ENCODE peak calls at places on chromosomes 3 and 15, in five cellular contexts. S, V, B, M and R are unnamed samples.

GRCh38 chr15:64617727-64618126 is 157.3 kb downstream of the ZNF609 start:
- DNase-seq in S (no peak), V (no peak), B (no peak), M (no peak), R (no peak)

GRCh38 chr3:149247929-149248691 is 26.5 kb upstream of the CP start:
- DNase-seq in S (no peak), V (peak; percentile 36), B (no peak), M (no peak), R (no peak)

GRCh38 chr3:185739264-185739701 is 85.6 kb downstream of the IGF2BP2 start:
- DNase-seq in S (no peak), V (no peak), B (no peak), M (no peak), R (peak; percentile 62)

GRCh38 chr3:53318522-53318921 is 28.8 kb downstream of the DCP1A start:
- DNase-seq in S (no peak), V (peak; percentile 69), B (no peak), M (no peak), R (no peak)

GRCh38 chr3:193490580-193490979 is 64.1 kb downstream of the ATP13A4 start:
- DNase-seq in S (no peak), V (no peak), B (no peak), M (no peak), R (no peak)

GRCh38 chr3:117628896-117629295 is 919.3 kb downstream of the TUSC7 start:
- DNase-seq in S (peak; percentile 54), V (peak; percentile 92), B (no peak), M (no peak), R (no peak)

GRCh38 chr15:51737538-51738305 is at the start of gene LYSMD2:
- DNase-seq in S (peak; percentile 70), V (peak; percentile 36), B (peak; percentile 86), M (peak; percentile 78), R (peak; percentile 80)

GRCh38 chr3:129356756-129357425 is 71.5 kb downstream of the EFCAB12 start:
- DNase-seq in S (no peak), V (no peak), B (no peak), M (no peak), R (no peak)

GRCh38 chr3:55651011-55651410 is 163.9 kb upstream of the WNT5A start:
- DNase-seq in S (no peak), V (no peak), B (no peak), M (no peak), R (no peak)

GRCh38 chr3:15623535-15624450 is 22.2 kb downstream of the BTD start:
- DNase-seq in S (no peak), V (no peak), B (no peak), M (no peak), R (no peak)

GRCh38 chr15:83653639-83654378 is at the start of gene ADAMTSL3:
- DNase-seq in S (peak; percentile 74), V (no peak), B (peak; percentile 81), M (peak; percentile 71), R (peak; percentile 89)

GRCh38 chr15:71186267-71186666 is 71.0 kb downstream of the THSD4 start:
- DNase-seq in S (peak; percentile 29), V (no peak), B (no peak), M (no peak), R (no peak)

GRCh38 chr3:124119056-124119721 is 127.3 kb upstream of the ROPN1 start:
- DNase-seq in S (no peak), V (peak; percentile 88), B (no peak), M (no peak), R (no peak)

GRCh38 chr15:101615986-101616848 is 36.0 kb downstream of the TM2D3 start:
- DNase-seq in S (peak; percentile 47), V (peak; percentile 67), B (peak; percentile 73), M (peak; percentile 63), R (peak; percentile 89)

GRCh38 chr3:192303235-192303634 is 424.1 kb downstream of the FGF12 start:
- DNase-seq in S (no peak), V (no peak), B (no peak), M (no peak), R (peak; percentile 56)

GRCh38 chr15:66819084-66819483 is 117.0 kb downstream of the SMAD6 start:
- DNase-seq in S (no peak), V (no peak), B (no peak), M (no peak), R (peak; percentile 8)

GRCh38 chr15:25691544-25692430 is 171.3 kb downstream of the ATP10A start:
- DNase-seq in S (no peak), V (peak; percentile 31), B (no peak), M (no peak), R (peak; percentile 56)

GRCh38 chr3:50673937-50674336 is 790 bp upstream of the DOCK3 start:
- DNase-seq in S (no peak), V (no peak), B (no peak), M (no peak), R (no peak)

GRCh38 chr3:120615863-120616599 is 19.9 kb downstream of the NDUFB4 start:
- DNase-seq in S (peak; percentile 33), V (peak; percentile 51), B (peak; percentile 56), M (no peak), R (no peak)

GRCh38 chr3:141649871-141650270 is 88.2 kb upstream of the RNF7 start:
- DNase-seq in S (no peak), V (no peak), B (no peak), M (no peak), R (no peak)

GRCh38 chr15:80822666-80823065 is 43.5 kb downstream of the CEMIP start:
- DNase-seq in S (no peak), V (no peak), B (no peak), M (no peak), R (no peak)

GRCh38 chr15:52334491-52335160 is 39.0 kb upstream of the MYO5C start:
- DNase-seq in S (no peak), V (peak; percentile 49), B (no peak), M (no peak), R (no peak)

GRCh38 chr15:29988689-29989088 is 94.1 kb upstream of the GOLGA8J start:
- DNase-seq in S (no peak), V (peak; percentile 11), B (no peak), M (no peak), R (no peak)

GRCh38 chr15:64720188-64720587 is 55.2 kb downstream of the RBPMS2 start:
- DNase-seq in S (no peak), V (no peak), B (no peak), M (no peak), R (no peak)

DNA sequence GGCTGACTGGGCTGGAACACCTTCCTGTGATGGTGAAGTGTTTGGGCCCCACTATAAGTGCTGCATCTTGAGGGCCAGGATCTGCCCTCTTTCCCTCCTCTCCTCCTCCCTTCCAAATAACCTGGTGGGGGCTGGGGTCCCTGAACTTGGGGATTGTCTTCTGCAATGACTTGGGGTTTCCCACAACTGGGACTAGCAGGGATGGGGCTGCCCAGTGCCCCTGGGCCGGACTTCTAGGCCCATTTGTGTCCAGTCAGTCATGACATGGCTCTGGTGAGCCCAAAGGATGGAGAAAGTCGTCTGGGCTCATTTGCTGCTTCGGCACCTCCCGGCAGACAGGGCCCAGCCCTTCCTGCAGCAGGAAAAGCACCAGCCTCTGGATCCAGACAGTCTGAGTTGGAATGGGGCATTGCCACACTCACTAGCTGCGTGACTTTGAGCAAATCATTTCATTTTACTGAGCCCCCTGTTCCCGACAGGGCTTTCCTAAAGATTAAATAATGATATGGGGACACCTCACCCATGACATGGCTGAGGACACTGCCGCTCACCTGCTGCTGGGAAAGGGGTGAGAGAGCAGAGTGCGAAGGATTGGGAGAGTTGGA is 113.2 kb downstream of the DNAJB8 start:
- DNase-seq in S (no peak), V (no peak), B (no peak), M (no peak), R (no peak)
- TF ChIP-seq CTCF in S (no peak), V (no peak), B (no peak), M (no peak), R (no peak)

DNA sequence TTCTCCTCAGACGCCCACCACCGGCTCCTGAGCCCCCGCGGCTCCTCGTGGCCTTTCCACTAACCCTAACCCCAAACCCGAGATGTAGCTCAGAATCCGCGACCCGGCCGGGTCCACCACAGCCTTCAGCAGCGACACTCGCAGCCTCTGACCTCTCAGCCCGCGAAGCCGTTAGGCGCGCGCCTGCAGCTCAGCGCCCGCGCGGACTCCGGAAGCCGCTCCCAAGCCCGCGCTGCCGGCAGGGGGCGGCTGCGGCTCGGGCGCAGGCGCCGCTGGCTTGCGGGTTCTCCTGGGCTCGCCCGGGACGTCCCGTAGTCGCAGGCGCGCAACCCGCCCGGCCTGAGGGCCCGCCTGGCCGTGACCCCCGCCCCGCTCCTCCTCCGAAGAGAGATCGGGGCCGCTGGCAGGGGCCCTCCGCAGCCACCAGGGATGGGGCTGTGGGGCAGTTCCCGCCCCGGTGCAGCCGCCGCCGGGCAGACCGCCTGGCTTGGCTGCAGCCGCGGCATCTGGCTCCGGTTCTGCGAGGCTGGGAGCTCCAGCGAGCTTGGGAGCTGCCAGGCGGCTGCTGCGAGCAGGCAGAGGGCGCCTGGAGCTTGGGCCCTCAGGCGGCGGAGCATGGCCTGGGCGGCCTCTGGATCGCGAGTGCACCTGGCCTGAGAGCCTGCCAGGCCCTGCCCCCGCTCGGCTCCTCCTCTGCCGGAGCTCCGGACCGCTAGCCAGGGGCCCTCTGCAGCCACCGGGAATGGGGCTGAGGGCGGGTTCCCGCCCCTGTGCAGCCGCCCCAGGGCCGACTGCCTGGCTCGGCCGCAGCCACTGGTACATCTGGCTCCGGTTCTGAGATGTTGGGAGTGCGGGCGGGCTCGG is 120.7 kb downstream of the LMLN start:
- DNase-seq in S (peak; percentile 64), V (peak; percentile 56), B (peak; percentile 72), M (peak; percentile 56), R (peak; percentile 95)
- H3K4me3 ChIP-seq in S (no peak overlapping the region), V (peak overlapping the region; percentile 40), B (peak overlapping the region; percentile 58), M (peak overlapping the region; percentile 39), R (peak overlapping the region; percentile 69)

DNA sequence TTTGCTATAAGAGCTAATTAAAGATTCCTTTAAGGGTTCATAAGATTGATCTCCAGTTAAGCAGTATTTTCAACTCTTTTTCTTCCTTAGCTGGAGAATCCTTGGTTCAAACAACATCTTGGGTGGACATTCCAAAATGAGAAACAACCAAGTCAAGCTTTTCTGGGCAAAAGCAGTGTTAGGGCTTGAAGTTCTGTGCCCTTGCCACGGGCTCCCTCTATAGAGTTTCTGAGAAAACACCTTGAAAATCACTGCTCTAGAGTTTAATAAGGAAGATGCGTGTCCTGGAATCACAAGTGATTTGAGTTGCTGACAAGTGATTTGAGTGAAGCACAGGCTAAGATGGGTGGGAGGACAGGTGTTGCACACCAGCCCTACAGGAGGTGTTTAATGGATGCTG is 128.9 kb downstream of the SLCO3A1 start:
- DNase-seq in S (no peak), V (peak; percentile 5), B (no peak), M (no peak), R (no peak)
- H3K27ac ChIP-seq in S (no peak overlapping the region), V (no peak overlapping the region), B (no peak overlapping the region), M (no peak overlapping the region), R (no peak overlapping the region)

DNA sequence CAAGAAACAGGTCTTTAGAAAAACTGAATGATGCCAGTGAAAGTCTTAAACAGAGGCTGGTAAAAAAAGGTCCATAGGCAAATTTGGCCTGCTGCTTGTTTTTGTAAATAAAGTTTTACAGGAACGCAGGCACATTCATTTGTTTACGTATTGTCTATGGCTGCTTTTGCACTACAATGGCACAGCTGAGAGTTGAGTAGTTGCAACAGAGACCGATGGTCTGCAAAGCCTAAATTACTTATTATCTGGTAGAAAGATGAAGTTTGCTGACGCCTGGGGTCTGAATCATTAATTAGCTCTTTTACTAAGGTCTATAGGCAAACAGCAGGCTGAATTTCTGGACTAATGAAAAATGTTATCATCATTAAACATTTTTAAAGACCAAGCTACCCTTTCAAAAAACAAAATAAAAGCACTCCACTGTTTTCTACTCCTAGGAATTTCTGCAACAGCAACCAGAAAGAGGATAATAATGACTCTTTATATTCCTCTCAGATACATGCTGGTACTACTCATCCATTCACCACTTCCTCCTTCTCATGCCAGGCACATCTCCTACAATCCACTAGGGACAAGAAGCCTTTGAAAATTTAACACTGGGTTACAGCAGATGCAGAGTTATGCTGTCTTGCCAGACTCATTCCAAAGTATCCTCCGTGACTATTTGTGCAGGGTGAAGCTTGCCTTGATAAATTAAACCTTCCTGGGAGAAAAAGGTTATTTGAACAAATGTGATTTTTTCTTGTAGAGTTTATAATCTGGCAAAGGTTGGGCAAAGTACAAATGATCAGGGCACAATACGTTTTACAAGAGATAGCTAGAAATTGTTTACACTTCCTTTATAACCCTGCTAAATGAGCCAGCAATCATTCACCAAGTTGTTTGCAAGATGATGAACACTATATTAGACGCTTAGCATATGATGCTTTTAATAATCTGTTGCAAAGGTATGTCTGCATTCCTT is 6.0 kb downstream of the GATM start:
- DNase-seq in S (no peak), V (no peak), B (no peak), M (no peak), R (no peak)
- TF ChIP-seq CTCF in S (no peak), V (no peak), B (no peak), M (no peak), R (peak; percentile 44)